ENCODE peak calls at places on chromosomes 11 and 22, in eight cellular contexts. One of them, this sample, is unnamed.

GRCh38 chr22:21938906-21939305 is 13.7 kb downstream of the PPM1F start:
- DNase-seq in adrenal gland: no peak
- DNase-seq in OCI-LY7: no peak
- DNase-seq in right cardiac atrium: no peak
- DNase-seq in neural progenitor cell: no peak
- DNase-seq in HCT116: no peak
- DNase-seq in esophagus muscularis mucosa: no peak
- DNase-seq in Panc1: no peak
- DNase-seq in this sample: no peak

GRCh38 chr11:10657308-10658271 is 36.0 kb downstream of the IRAG1 start:
- DNase-seq in OCI-LY7: no peak
- DNase-seq in Panc1: no peak
- DNase-seq in neural progenitor cell: no peak
- DNase-seq in HCT116: no peak
- DNase-seq in right cardiac atrium: no peak
- DNase-seq in esophagus muscularis mucosa: no peak
- DNase-seq in adrenal gland: peak; percentile 80
- DNase-seq in this sample: no peak

GRCh38 chr11:11876458-11876857 is 34.7 kb downstream of the USP47 start:
- DNase-seq in neural progenitor cell: peak; percentile 26
- DNase-seq in esophagus muscularis mucosa: no peak
- DNase-seq in adrenal gland: no peak
- DNase-seq in right cardiac atrium: no peak
- DNase-seq in OCI-LY7: no peak
- DNase-seq in HCT116: peak; percentile 41
- DNase-seq in Panc1: no peak
- DNase-seq in this sample: peak; percentile 45

GRCh38 chr11:57885298-57886035 is 123.9 kb downstream of the CTNND1 start:
- DNase-seq in esophagus muscularis mucosa: no peak
- DNase-seq in adrenal gland: peak; percentile 6
- DNase-seq in right cardiac atrium: no peak
- DNase-seq in HCT116: no peak
- DNase-seq in Panc1: no peak
- DNase-seq in OCI-LY7: no peak
- DNase-seq in neural progenitor cell: peak; percentile 52
- DNase-seq in this sample: peak; percentile 48

GRCh38 chr11:10899542-10899830 is 41.6 kb upstream of the ZBED5 start:
- DNase-seq in Panc1: no peak
- DNase-seq in adrenal gland: no peak
- DNase-seq in esophagus muscularis mucosa: no peak
- DNase-seq in right cardiac atrium: peak; percentile 73
- DNase-seq in HCT116: no peak
- DNase-seq in neural progenitor cell: no peak
- DNase-seq in OCI-LY7: no peak
- DNase-seq in this sample: no peak

GRCh38 chr11:10809373-10810199 is 860 bp upstream of the EIF4G2 start:
- DNase-seq in adrenal gland: peak; percentile 49
- DNase-seq in OCI-LY7: peak; percentile 40
- DNase-seq in esophagus muscularis mucosa: no peak
- DNase-seq in Panc1: no peak
- DNase-seq in right cardiac atrium: no peak
- DNase-seq in neural progenitor cell: peak; percentile 88
- DNase-seq in HCT116: peak; percentile 19
- DNase-seq in this sample: peak; percentile 69

GRCh38 chr11:19951558-19952083 is 208.7 kb downstream of the DBX1 start:
- DNase-seq in adrenal gland: no peak
- DNase-seq in Panc1: peak; percentile 25
- DNase-seq in esophagus muscularis mucosa: no peak
- DNase-seq in OCI-LY7: peak; percentile 58
- DNase-seq in right cardiac atrium: no peak
- DNase-seq in HCT116: peak; percentile 32
- DNase-seq in neural progenitor cell: peak; percentile 77
- DNase-seq in this sample: peak; percentile 46

GRCh38 chr11:101583180-101584128 is at the start of gene TRPC6:
- DNase-seq in esophagus muscularis mucosa: no peak
- DNase-seq in OCI-LY7: no peak
- DNase-seq in adrenal gland: no peak
- DNase-seq in neural progenitor cell: peak; percentile 73
- DNase-seq in Panc1: no peak
- DNase-seq in HCT116: no peak
- DNase-seq in right cardiac atrium: peak; percentile 22
- DNase-seq in this sample: peak; percentile 5

GRCh38 chr11:27055065-27055682 is 14.6 kb downstream of the BBOX1 start:
- DNase-seq in right cardiac atrium: no peak
- DNase-seq in adrenal gland: no peak
- DNase-seq in Panc1: no peak
- DNase-seq in neural progenitor cell: no peak
- DNase-seq in esophagus muscularis mucosa: no peak
- DNase-seq in OCI-LY7: no peak
- DNase-seq in HCT116: no peak
- DNase-seq in this sample: no peak

GRCh38 chr11:32705309-32706033 is 89.0 kb downstream of the CCDC73 start:
- DNase-seq in right cardiac atrium: peak; percentile 10
- DNase-seq in esophagus muscularis mucosa: no peak
- DNase-seq in HCT116: no peak
- DNase-seq in neural progenitor cell: peak; percentile 4
- DNase-seq in adrenal gland: no peak
- DNase-seq in OCI-LY7: no peak
- DNase-seq in Panc1: no peak
- DNase-seq in this sample: no peak

GRCh38 chr11:31240340-31240904 is 129.1 kb downstream of the DCDC1 start:
- DNase-seq in OCI-LY7: peak; percentile 39
- DNase-seq in right cardiac atrium: no peak
- DNase-seq in esophagus muscularis mucosa: no peak
- DNase-seq in Panc1: peak; percentile 18
- DNase-seq in HCT116: peak; percentile 59
- DNase-seq in neural progenitor cell: peak; percentile 80
- DNase-seq in adrenal gland: peak; percentile 22
- DNase-seq in this sample: peak; percentile 91

GRCh38 chr11:33674035-33674814 is 26.4 kb downstream of the C11orf91 start:
- DNase-seq in adrenal gland: no peak
- DNase-seq in HCT116: no peak
- DNase-seq in neural progenitor cell: no peak
- DNase-seq in Panc1: no peak
- DNase-seq in OCI-LY7: no peak
- DNase-seq in right cardiac atrium: no peak
- DNase-seq in esophagus muscularis mucosa: no peak
- DNase-seq in this sample: no peak

GRCh38 chr11:14029971-14030531 is 67.5 kb downstream of the SPON1 start:
- DNase-seq in esophagus muscularis mucosa: no peak
- DNase-seq in adrenal gland: peak; percentile 66
- DNase-seq in right cardiac atrium: peak; percentile 70
- DNase-seq in HCT116: no peak
- DNase-seq in OCI-LY7: no peak
- DNase-seq in neural progenitor cell: no peak
- DNase-seq in Panc1: no peak
- DNase-seq in this sample: no peak

GRCh38 chr11:116336540-116336939 is 436.2 kb downstream of the BUD13 start:
- DNase-seq in adrenal gland: no peak
- DNase-seq in right cardiac atrium: no peak
- DNase-seq in esophagus muscularis mucosa: peak; percentile 68
- DNase-seq in neural progenitor cell: no peak
- DNase-seq in HCT116: no peak
- DNase-seq in OCI-LY7: no peak
- DNase-seq in Panc1: no peak
- DNase-seq in this sample: no peak

GRCh38 chr22:46581580-46582244 is 38.5 kb upstream of the GRAMD4 start:
- DNase-seq in right cardiac atrium: peak; percentile 18
- DNase-seq in neural progenitor cell: no peak
- DNase-seq in OCI-LY7: no peak
- DNase-seq in Panc1: no peak
- DNase-seq in HCT116: no peak
- DNase-seq in esophagus muscularis mucosa: no peak
- DNase-seq in adrenal gland: no peak
- DNase-seq in this sample: no peak

GRCh38 chr22:47259990-47260389 is 497.5 kb downstream of the TBC1D22A start:
- DNase-seq in HCT116: no peak
- DNase-seq in esophagus muscularis mucosa: no peak
- DNase-seq in neural progenitor cell: no peak
- DNase-seq in Panc1: no peak
- DNase-seq in adrenal gland: no peak
- DNase-seq in right cardiac atrium: no peak
- DNase-seq in OCI-LY7: peak; percentile 2
- DNase-seq in this sample: peak; percentile 15

GRCh38 chr22:31977141-31977781 is 32.9 kb downstream of the YWHAH start:
- DNase-seq in Panc1: peak; percentile 48
- DNase-seq in right cardiac atrium: peak; percentile 70
- DNase-seq in adrenal gland: peak; percentile 83
- DNase-seq in HCT116: peak; percentile 81
- DNase-seq in esophagus muscularis mucosa: no peak
- DNase-seq in OCI-LY7: peak; percentile 76
- DNase-seq in neural progenitor cell: peak; percentile 87
- DNase-seq in this sample: peak; percentile 83

GRCh38 chr11:103863497-103863896 is 172.9 kb upstream of the DDI1 start:
- DNase-seq in adrenal gland: no peak
- DNase-seq in right cardiac atrium: no peak
- DNase-seq in HCT116: no peak
- DNase-seq in OCI-LY7: no peak
- DNase-seq in esophagus muscularis mucosa: no peak
- DNase-seq in neural progenitor cell: no peak
- DNase-seq in Panc1: no peak
- DNase-seq in this sample: peak; percentile 12

GRCh38 chr11:125170406-125171031 is 6.0 kb downstream of the PKNOX2 start:
- DNase-seq in neural progenitor cell: peak; percentile 65
- DNase-seq in OCI-LY7: no peak
- DNase-seq in HCT116: no peak
- DNase-seq in adrenal gland: peak; percentile 19
- DNase-seq in Panc1: no peak
- DNase-seq in right cardiac atrium: peak; percentile 83
- DNase-seq in esophagus muscularis mucosa: no peak
- DNase-seq in this sample: no peak

GRCh38 chr22:30047364-30047738 is 32.9 kb upstream of the HORMAD2 start:
- DNase-seq in Panc1: no peak
- DNase-seq in right cardiac atrium: no peak
- DNase-seq in OCI-LY7: peak; percentile 24
- DNase-seq in adrenal gland: no peak
- DNase-seq in HCT116: no peak
- DNase-seq in esophagus muscularis mucosa: no peak
- DNase-seq in neural progenitor cell: no peak
- DNase-seq in this sample: peak; percentile 18

GRCh38 chr11:44275241-44275640 is 34.7 kb downstream of the ALX4 start:
- DNase-seq in right cardiac atrium: no peak
- DNase-seq in neural progenitor cell: no peak
- DNase-seq in Panc1: no peak
- DNase-seq in adrenal gland: no peak
- DNase-seq in OCI-LY7: no peak
- DNase-seq in HCT116: no peak
- DNase-seq in esophagus muscularis mucosa: no peak
- DNase-seq in this sample: no peak

GRCh38 chr22:17370766-17371181 is 1.5 kb downstream of the CECR2 start:
- DNase-seq in OCI-LY7: no peak
- DNase-seq in right cardiac atrium: no peak
- DNase-seq in neural progenitor cell: no peak
- DNase-seq in Panc1: no peak
- DNase-seq in adrenal gland: no peak
- DNase-seq in esophagus muscularis mucosa: no peak
- DNase-seq in HCT116: no peak
- DNase-seq in this sample: no peak

GRCh38 chr11:14803846-14804245 is 88.2 kb downstream of the CYP2R1 start:
- DNase-seq in neural progenitor cell: no peak
- DNase-seq in esophagus muscularis mucosa: no peak
- DNase-seq in OCI-LY7: no peak
- DNase-seq in right cardiac atrium: no peak
- DNase-seq in HCT116: no peak
- DNase-seq in Panc1: no peak
- DNase-seq in adrenal gland: no peak
- DNase-seq in this sample: no peak

GRCh38 chr11:47182380-47182779 is 3.9 kb downstream of the PACSIN3 start:
- DNase-seq in Panc1: no peak
- DNase-seq in adrenal gland: no peak
- DNase-seq in esophagus muscularis mucosa: no peak
- DNase-seq in OCI-LY7: no peak
- DNase-seq in right cardiac atrium: no peak
- DNase-seq in HCT116: no peak
- DNase-seq in neural progenitor cell: no peak
- DNase-seq in this sample: no peak

GRCh38 chr11:122742350-122742749 is 86.8 kb downstream of the UBASH3B start:
- DNase-seq in Panc1: no peak
- DNase-seq in esophagus muscularis mucosa: no peak
- DNase-seq in adrenal gland: peak; percentile 32
- DNase-seq in right cardiac atrium: no peak
- DNase-seq in OCI-LY7: no peak
- DNase-seq in neural progenitor cell: no peak
- DNase-seq in HCT116: no peak
- DNase-seq in this sample: no peak

GRCh38 chr11:83401506-83402225 is 115.5 kb upstream of the CCDC90B start:
- DNase-seq in Panc1: no peak
- DNase-seq in esophagus muscularis mucosa: no peak
- DNase-seq in HCT116: no peak
- DNase-seq in OCI-LY7: no peak
- DNase-seq in adrenal gland: no peak
- DNase-seq in neural progenitor cell: no peak
- DNase-seq in right cardiac atrium: no peak
- DNase-seq in this sample: no peak

GRCh38 chr11:46686886-46687810 is 13.3 kb downstream of the ARHGAP1 start:
- DNase-seq in adrenal gland: peak; percentile 76
- DNase-seq in right cardiac atrium: peak; percentile 49
- DNase-seq in Panc1: no peak
- DNase-seq in HCT116: no peak
- DNase-seq in neural progenitor cell: no peak
- DNase-seq in esophagus muscularis mucosa: no peak
- DNase-seq in OCI-LY7: no peak
- DNase-seq in this sample: no peak

GRCh38 chr22:38948181-38948940 is 9.0 kb upstream of the APOBEC3A start:
- DNase-seq in esophagus muscularis mucosa: no peak
- DNase-seq in OCI-LY7: no peak
- DNase-seq in HCT116: no peak
- DNase-seq in right cardiac atrium: no peak
- DNase-seq in neural progenitor cell: peak; percentile 1
- DNase-seq in Panc1: no peak
- DNase-seq in adrenal gland: no peak
- DNase-seq in this sample: no peak
- H3K4me1 ChIP-seq in esophagus muscularis mucosa: no peaks in the 10 kb centered on the region
- H3K4me1 ChIP-seq in OCI-LY7: no peaks in the 10 kb centered on the region
- H3K4me1 ChIP-seq in HCT116: no peaks in the 10 kb centered on the region
- H3K4me1 ChIP-seq in right cardiac atrium: no peaks in the 10 kb centered on the region
- H3K4me1 ChIP-seq in neural progenitor cell: peaks cover 14% of the 10 kb centered on the region
- H3K4me1 ChIP-seq in Panc1: no peaks in the 10 kb centered on the region
- H3K4me1 ChIP-seq in adrenal gland: no peaks in the 10 kb centered on the region
- H3K4me1 ChIP-seq in this sample: peaks cover 11% of the 10 kb centered on the region

GRCh38 chr11:528815-529728 is 6.3 kb downstream of the HRAS start:
- DNase-seq in Panc1: no peak
- DNase-seq in HCT116: no peak
- DNase-seq in OCI-LY7: no peak
- DNase-seq in neural progenitor cell: no peak
- DNase-seq in adrenal gland: no peak
- DNase-seq in esophagus muscularis mucosa: no peak
- DNase-seq in right cardiac atrium: no peak
- DNase-seq in this sample: no peak
- H3K4me3 ChIP-seq in Panc1: no peak overlapping the region
- H3K4me3 ChIP-seq in HCT116: no peak overlapping the region
- H3K4me3 ChIP-seq in OCI-LY7: no peak overlapping the region
- H3K4me3 ChIP-seq in neural progenitor cell: no peak overlapping the region
- H3K4me3 ChIP-seq in adrenal gland: no peak overlapping the region
- H3K4me3 ChIP-seq in esophagus muscularis mucosa: no peak overlapping the region
- H3K4me3 ChIP-seq in right cardiac atrium: no peak overlapping the region
- H3K4me3 ChIP-seq in this sample: no peak overlapping the region

GRCh38 chr11:65790902-65791650 is 4.2 kb downstream of the OVOL1 start:
- DNase-seq in HCT116: no peak
- DNase-seq in neural progenitor cell: no peak
- DNase-seq in esophagus muscularis mucosa: no peak
- DNase-seq in adrenal gland: no peak
- DNase-seq in right cardiac atrium: no peak
- DNase-seq in Panc1: no peak
- DNase-seq in OCI-LY7: no peak
- DNase-seq in this sample: no peak
- H3K4me1 ChIP-seq in HCT116: peaks cover 59% of the 10 kb centered on the region
- H3K4me1 ChIP-seq in neural progenitor cell: peaks cover 7% of the 10 kb centered on the region
- H3K4me1 ChIP-seq in esophagus muscularis mucosa: peaks cover 24% of the 10 kb centered on the region
- H3K4me1 ChIP-seq in adrenal gland: no peaks in the 10 kb centered on the region
- H3K4me1 ChIP-seq in right cardiac atrium: no peaks in the 10 kb centered on the region
- H3K4me1 ChIP-seq in Panc1: peaks cover 11% of the 10 kb centered on the region
- H3K4me1 ChIP-seq in OCI-LY7: peaks cover 36% of the 10 kb centered on the region
- H3K4me1 ChIP-seq in this sample: peaks cover 8% of the 10 kb centered on the region

GRCh38 chr22:37566329-37566837 is 6.1 kb downstream of the CDC42EP1 start:
- DNase-seq in right cardiac atrium: no peak
- DNase-seq in adrenal gland: no peak
- DNase-seq in HCT116: no peak
- DNase-seq in Panc1: no peak
- DNase-seq in esophagus muscularis mucosa: no peak
- DNase-seq in OCI-LY7: no peak
- DNase-seq in neural progenitor cell: no peak
- DNase-seq in this sample: no peak
- H3K4me3 ChIP-seq in right cardiac atrium: no peak overlapping the region
- H3K4me3 ChIP-seq in adrenal gland: no peak overlapping the region
- H3K4me3 ChIP-seq in HCT116: no peak overlapping the region
- H3K4me3 ChIP-seq in Panc1: no peak overlapping the region
- H3K4me3 ChIP-seq in esophagus muscularis mucosa: no peak overlapping the region
- H3K4me3 ChIP-seq in OCI-LY7: no peak overlapping the region
- H3K4me3 ChIP-seq in neural progenitor cell: no peak overlapping the region
- H3K4me3 ChIP-seq in this sample: no peak overlapping the region